ENCODE peak calls at places on chromosomes 5 and 9, in seven cellular contexts. One of them, this sample, is unnamed.

GRCh38 chr9:36276254-36276653 is 18.0 kb upstream of the GNE start:
- DNase-seq in heart left ventricle: no peak
- DNase-seq in GM23248: no peak
- DNase-seq in GM12891: no peak
- DNase-seq in H7: no peak
- DNase-seq in upper lobe of left lung: no peak
- DNase-seq in left ventricle myocardium superior: no peak
- DNase-seq in this sample: no peak

GRCh38 chr9:10649076-10649475 is 36.3 kb upstream of the PTPRD start:
- DNase-seq in GM12891: no peak
- DNase-seq in H7: no peak
- DNase-seq in heart left ventricle: no peak
- DNase-seq in upper lobe of left lung: no peak
- DNase-seq in left ventricle myocardium superior: no peak
- DNase-seq in GM23248: no peak
- DNase-seq in this sample: no peak

GRCh38 chr5:113244966-113245365 is 189.8 kb downstream of the TSSK1B start:
- DNase-seq in GM23248: no peak
- DNase-seq in left ventricle myocardium superior: no peak
- DNase-seq in H7: no peak
- DNase-seq in GM12891: no peak
- DNase-seq in heart left ventricle: no peak
- DNase-seq in upper lobe of left lung: no peak
- DNase-seq in this sample: no peak

GRCh38 chr5:38780950-38781349 is 64.9 kb upstream of the OSMR start:
- DNase-seq in heart left ventricle: peak; percentile 81
- DNase-seq in H7: no peak
- DNase-seq in upper lobe of left lung: no peak
- DNase-seq in GM12891: no peak
- DNase-seq in GM23248: peak; percentile 70
- DNase-seq in left ventricle myocardium superior: peak; percentile 59
- DNase-seq in this sample: peak; percentile 72

GRCh38 chr5:144150996-144151395 is 19.5 kb downstream of the YIPF5 start:
- DNase-seq in heart left ventricle: no peak
- DNase-seq in GM12891: no peak
- DNase-seq in H7: no peak
- DNase-seq in upper lobe of left lung: no peak
- DNase-seq in GM23248: peak; percentile 52
- DNase-seq in left ventricle myocardium superior: no peak
- DNase-seq in this sample: no peak

GRCh38 chr9:101028346-101029299 is at the start of gene PLPPR1:
- DNase-seq in H7: peak; percentile 91
- DNase-seq in left ventricle myocardium superior: peak; percentile 34
- DNase-seq in GM23248: peak; percentile 47
- DNase-seq in upper lobe of left lung: peak; percentile 87
- DNase-seq in GM12891: no peak
- DNase-seq in heart left ventricle: peak; percentile 37
- DNase-seq in this sample: peak; percentile 76

GRCh38 chr5:39977231-39977630 is 552.5 kb upstream of the DAB2 start:
- DNase-seq in heart left ventricle: no peak
- DNase-seq in upper lobe of left lung: no peak
- DNase-seq in H7: no peak
- DNase-seq in left ventricle myocardium superior: no peak
- DNase-seq in GM12891: no peak
- DNase-seq in GM23248: peak; percentile 0
- DNase-seq in this sample: no peak

GRCh38 chr5:43412151-43412550 is at the start of gene CCL28:
- DNase-seq in heart left ventricle: no peak
- DNase-seq in left ventricle myocardium superior: no peak
- DNase-seq in GM12891: no peak
- DNase-seq in upper lobe of left lung: peak; percentile 14
- DNase-seq in GM23248: no peak
- DNase-seq in H7: no peak
- DNase-seq in this sample: peak; percentile 70

GRCh38 chr5:177524539-177524900 is 7.8 kb upstream of the DDX41 start:
- DNase-seq in upper lobe of left lung: no peak
- DNase-seq in heart left ventricle: no peak
- DNase-seq in GM12891: no peak
- DNase-seq in left ventricle myocardium superior: peak; percentile 18
- DNase-seq in GM23248: no peak
- DNase-seq in H7: no peak
- DNase-seq in this sample: no peak

GRCh38 chr5:109653840-109654239 is 35.9 kb upstream of the MAN2A1 start:
- DNase-seq in upper lobe of left lung: no peak
- DNase-seq in H7: no peak
- DNase-seq in left ventricle myocardium superior: no peak
- DNase-seq in heart left ventricle: no peak
- DNase-seq in GM12891: no peak
- DNase-seq in GM23248: no peak
- DNase-seq in this sample: no peak

GRCh38 chr5:37722236-37723146 is 117.3 kb downstream of the GDNF start:
- DNase-seq in H7: no peak
- DNase-seq in heart left ventricle: no peak
- DNase-seq in GM23248: peak; percentile 97
- DNase-seq in upper lobe of left lung: no peak
- DNase-seq in GM12891: no peak
- DNase-seq in left ventricle myocardium superior: no peak
- DNase-seq in this sample: no peak

GRCh38 chr5:132260051-132260450 is 2.6 kb downstream of the PDLIM4 start:
- DNase-seq in heart left ventricle: no peak
- DNase-seq in GM12891: no peak
- DNase-seq in upper lobe of left lung: no peak
- DNase-seq in GM23248: peak; percentile 71
- DNase-seq in left ventricle myocardium superior: no peak
- DNase-seq in H7: peak; percentile 16
- DNase-seq in this sample: no peak

GRCh38 chr5:89279458-89280036 is 396.6 kb upstream of the MEF2C start:
- DNase-seq in GM12891: no peak
- DNase-seq in GM23248: no peak
- DNase-seq in H7: no peak
- DNase-seq in left ventricle myocardium superior: no peak
- DNase-seq in heart left ventricle: no peak
- DNase-seq in upper lobe of left lung: no peak
- DNase-seq in this sample: no peak

This sample was measured in mucosa of gallbladder.